ENCODE peak calls at places on chromosomes 11 and 22, in six cellular contexts. One of them, this sample, is unnamed.

GRCh38 chr11:126175261-126175885 is 36.1 kb downstream of the RPUSD4 start:
- DNase-seq in adrenal gland: no peak
- DNase-seq in PC-3: no peak
- DNase-seq in cardiac muscle cell: peak
- DNase-seq in omental fat pad: no peak
- DNase-seq in heart right ventricle: peak
- DNase-seq in this sample: no peak

GRCh38 chr11:61493832-61494231 is 14.7 kb upstream of the LRRC10B start:
- DNase-seq in heart right ventricle: no peak
- DNase-seq in PC-3: no peak
- DNase-seq in adrenal gland: no peak
- DNase-seq in cardiac muscle cell: no peak
- DNase-seq in omental fat pad: no peak
- DNase-seq in this sample: no peak

GRCh38 chr11:6556139-6556949 is 47.1 kb downstream of the RRP8 start:
- DNase-seq in omental fat pad: no peak
- DNase-seq in cardiac muscle cell: no peak
- DNase-seq in PC-3: no peak
- DNase-seq in adrenal gland: no peak
- DNase-seq in heart right ventricle: no peak
- DNase-seq in this sample: no peak

GRCh38 chr11:93537767-93538261 is 5.4 kb downstream of the SMCO4 start:
- DNase-seq in omental fat pad: no peak
- DNase-seq in adrenal gland: peak
- DNase-seq in cardiac muscle cell: peak
- DNase-seq in heart right ventricle: no peak
- DNase-seq in PC-3: peak
- DNase-seq in this sample: no peak

GRCh38 chr22:21712751-21713427 is 22.7 kb downstream of the YPEL1 start:
- DNase-seq in heart right ventricle: peak
- DNase-seq in omental fat pad: no peak
- DNase-seq in adrenal gland: peak
- DNase-seq in cardiac muscle cell: peak
- DNase-seq in PC-3: peak
- DNase-seq in this sample: no peak

GRCh38 chr11:6557761-6558674 is 45.4 kb downstream of the RRP8 start:
- DNase-seq in heart right ventricle: peak
- DNase-seq in omental fat pad: no peak
- DNase-seq in cardiac muscle cell: no peak
- DNase-seq in adrenal gland: no peak
- DNase-seq in PC-3: no peak
- DNase-seq in this sample: peak

GRCh38 chr11:45180888-45181594 is 34.6 kb downstream of the PRDM11 start:
- DNase-seq in cardiac muscle cell: peak
- DNase-seq in PC-3: peak
- DNase-seq in adrenal gland: peak
- DNase-seq in omental fat pad: no peak
- DNase-seq in heart right ventricle: peak
- DNase-seq in this sample: peak

GRCh38 chr11:58968251-58968711 is 29.0 kb downstream of the GLYATL1 start:
- DNase-seq in cardiac muscle cell: no peak
- DNase-seq in adrenal gland: no peak
- DNase-seq in PC-3: no peak
- DNase-seq in heart right ventricle: no peak
- DNase-seq in omental fat pad: no peak
- DNase-seq in this sample: no peak

GRCh38 chr11:4093519-4094347 is 866 bp upstream of the RRM1 start:
- DNase-seq in cardiac muscle cell: no peak
- DNase-seq in heart right ventricle: no peak
- DNase-seq in adrenal gland: no peak
- DNase-seq in omental fat pad: no peak
- DNase-seq in PC-3: no peak
- DNase-seq in this sample: no peak

GRCh38 chr11:20026629-20027545 is 133.4 kb downstream of the DBX1 start:
- DNase-seq in cardiac muscle cell: no peak
- DNase-seq in heart right ventricle: no peak
- DNase-seq in PC-3: peak
- DNase-seq in omental fat pad: no peak
- DNase-seq in adrenal gland: no peak
- DNase-seq in this sample: no peak

GRCh38 chr11:6633422-6634408 is 14.5 kb upstream of the TPP1 start:
- DNase-seq in cardiac muscle cell: peak
- DNase-seq in heart right ventricle: peak
- DNase-seq in omental fat pad: no peak
- DNase-seq in adrenal gland: no peak
- DNase-seq in PC-3: no peak
- DNase-seq in this sample: peak

GRCh38 chr11:36151933-36152580 is 137.2 kb downstream of the COMMD9 start:
- DNase-seq in adrenal gland: no peak
- DNase-seq in cardiac muscle cell: peak
- DNase-seq in PC-3: no peak
- DNase-seq in heart right ventricle: no peak
- DNase-seq in omental fat pad: no peak
- DNase-seq in this sample: no peak

GRCh38 chr11:8699903-8700302 is 17.3 kb downstream of the RPL27A start:
- DNase-seq in PC-3: peak
- DNase-seq in omental fat pad: no peak
- DNase-seq in cardiac muscle cell: peak
- DNase-seq in heart right ventricle: no peak
- DNase-seq in adrenal gland: no peak
- DNase-seq in this sample: no peak

GRCh38 chr11:35549787-35550186 is 24.4 kb upstream of the PAMR1 start:
- DNase-seq in cardiac muscle cell: peak
- DNase-seq in adrenal gland: no peak
- DNase-seq in PC-3: peak
- DNase-seq in omental fat pad: no peak
- DNase-seq in heart right ventricle: no peak
- DNase-seq in this sample: no peak

GRCh38 chr11:128696930-128697329 is 3.1 kb downstream of the FLI1 start:
- DNase-seq in omental fat pad: no peak
- DNase-seq in cardiac muscle cell: no peak
- DNase-seq in adrenal gland: no peak
- DNase-seq in PC-3: no peak
- DNase-seq in heart right ventricle: no peak
- DNase-seq in this sample: no peak

GRCh38 chr11:10325398-10326079 is 20.7 kb downstream of the ADM start:
- DNase-seq in adrenal gland: no peak
- DNase-seq in omental fat pad: no peak
- DNase-seq in cardiac muscle cell: peak
- DNase-seq in PC-3: peak
- DNase-seq in heart right ventricle: no peak
- DNase-seq in this sample: no peak

GRCh38 chr11:35236667-35237003 is 97.7 kb downstream of the CD44 start:
- DNase-seq in cardiac muscle cell: peak
- DNase-seq in adrenal gland: no peak
- DNase-seq in heart right ventricle: no peak
- DNase-seq in omental fat pad: no peak
- DNase-seq in PC-3: no peak
- DNase-seq in this sample: no peak

GRCh38 chr22:20869234-20869633 is 10.4 kb downstream of the SNAP29 start:
- DNase-seq in PC-3: no peak
- DNase-seq in heart right ventricle: no peak
- DNase-seq in omental fat pad: no peak
- DNase-seq in adrenal gland: no peak
- DNase-seq in cardiac muscle cell: no peak
- DNase-seq in this sample: no peak

GRCh38 chr22:46073683-46074504 is 76.4 kb upstream of the PPARA start:
- DNase-seq in cardiac muscle cell: peak
- DNase-seq in PC-3: no peak
- DNase-seq in omental fat pad: no peak
- DNase-seq in adrenal gland: no peak
- DNase-seq in heart right ventricle: peak
- DNase-seq in this sample: peak

GRCh38 chr11:71240865-71241691 is 11.3 kb downstream of the SHANK2 start:
- DNase-seq in cardiac muscle cell: peak
- DNase-seq in PC-3: no peak
- DNase-seq in heart right ventricle: no peak
- DNase-seq in omental fat pad: no peak
- DNase-seq in adrenal gland: no peak
- DNase-seq in this sample: no peak

GRCh38 chr11:5275369-5276110 is 5.8 kb upstream of the HBE1 start:
- DNase-seq in PC-3: no peak
- DNase-seq in heart right ventricle: no peak
- DNase-seq in cardiac muscle cell: peak
- DNase-seq in adrenal gland: no peak
- DNase-seq in omental fat pad: no peak
- DNase-seq in this sample: no peak

GRCh38 chr11:74487875-74488274 is 5.6 kb downstream of the LIPT2 start:
- DNase-seq in PC-3: peak
- DNase-seq in heart right ventricle: no peak
- DNase-seq in cardiac muscle cell: no peak
- DNase-seq in omental fat pad: no peak
- DNase-seq in adrenal gland: no peak
- DNase-seq in this sample: no peak

GRCh38 chr11:316031-316701 is 2.3 kb downstream of the IFITM1 start:
- DNase-seq in heart right ventricle: no peak
- DNase-seq in omental fat pad: no peak
- DNase-seq in adrenal gland: no peak
- DNase-seq in cardiac muscle cell: no peak
- DNase-seq in PC-3: no peak
- DNase-seq in this sample: peak

DNA sequence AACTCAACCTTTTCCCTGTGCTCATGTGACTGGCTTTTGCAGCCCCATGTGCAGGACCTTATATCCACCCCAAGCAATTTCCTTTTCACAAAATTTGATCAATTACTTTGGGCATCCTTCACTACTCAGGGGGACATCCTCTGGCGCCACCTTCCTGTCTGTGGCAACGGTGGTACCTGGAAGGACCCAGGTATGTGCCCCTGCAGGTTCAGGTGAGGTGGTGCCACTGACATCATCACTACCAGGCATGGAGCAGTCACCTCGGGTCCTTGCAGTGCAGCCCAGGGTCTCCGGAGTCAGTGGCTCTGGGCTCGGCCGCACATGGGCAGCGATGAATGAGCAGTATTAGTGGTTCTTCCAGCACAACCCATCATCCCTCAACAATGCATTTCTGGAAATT is 37.7 kb upstream of the B3GAT1 start:
- DNase-seq in heart right ventricle: no peak
- DNase-seq in PC-3: no peak
- DNase-seq in adrenal gland: no peak
- DNase-seq in omental fat pad: no peak
- DNase-seq in cardiac muscle cell: no peak
- DNase-seq in this sample: no peak
- TF ChIP-seq CTCF in heart right ventricle: no peak
- TF ChIP-seq CTCF in PC-3: no peak
- TF ChIP-seq CTCF in adrenal gland: no peak
- TF ChIP-seq CTCF in omental fat pad: no peak
- TF ChIP-seq CTCF in cardiac muscle cell: no peak
- TF ChIP-seq CTCF in this sample: no peak

DNA sequence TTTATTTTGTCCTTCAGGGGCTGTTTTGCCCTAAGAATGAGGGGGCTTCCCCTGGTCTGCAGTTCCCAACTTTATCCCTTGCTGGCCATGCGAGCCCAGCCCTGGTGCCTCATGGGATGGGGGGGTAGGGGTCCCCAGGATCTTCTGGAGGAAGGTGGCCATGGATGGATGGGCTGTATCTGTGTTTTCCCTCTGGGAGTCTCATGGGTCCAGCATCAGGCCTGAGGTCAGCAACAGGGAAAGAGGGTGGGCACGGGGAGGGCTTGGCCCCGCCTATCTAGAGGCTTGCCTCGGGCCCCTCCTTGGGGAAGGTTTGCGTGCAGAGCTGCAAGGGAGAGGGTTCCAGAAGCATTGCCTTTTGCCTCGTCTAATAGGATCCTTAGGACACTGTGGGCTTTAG is 10.8 kb upstream of the ADORA2A start:
- DNase-seq in omental fat pad: no peak
- DNase-seq in adrenal gland: no peak
- DNase-seq in heart right ventricle: no peak
- DNase-seq in PC-3: no peak
- DNase-seq in cardiac muscle cell: no peak
- DNase-seq in this sample: no peak
- TF ChIP-seq CTCF in omental fat pad: no peak
- TF ChIP-seq CTCF in adrenal gland: no peak
- TF ChIP-seq CTCF in heart right ventricle: no peak
- TF ChIP-seq CTCF in PC-3: no peak
- TF ChIP-seq CTCF in cardiac muscle cell: no peak
- TF ChIP-seq CTCF in this sample: no peak

GRCh38 chr11:103877221-103877620 is 159.2 kb upstream of the DDI1 start:
- DNase-seq in adrenal gland: no peak
- DNase-seq in cardiac muscle cell: peak
- DNase-seq in omental fat pad: no peak
- DNase-seq in heart right ventricle: no peak
- DNase-seq in PC-3: peak
- DNase-seq in this sample: no peak
- TF ChIP-seq CTCF in adrenal gland: peak
- TF ChIP-seq CTCF in cardiac muscle cell: no peak
- TF ChIP-seq CTCF in omental fat pad: no peak
- TF ChIP-seq CTCF in heart right ventricle: no peak
- TF ChIP-seq CTCF in PC-3: peak
- TF ChIP-seq CTCF in this sample: no peak

DNA sequence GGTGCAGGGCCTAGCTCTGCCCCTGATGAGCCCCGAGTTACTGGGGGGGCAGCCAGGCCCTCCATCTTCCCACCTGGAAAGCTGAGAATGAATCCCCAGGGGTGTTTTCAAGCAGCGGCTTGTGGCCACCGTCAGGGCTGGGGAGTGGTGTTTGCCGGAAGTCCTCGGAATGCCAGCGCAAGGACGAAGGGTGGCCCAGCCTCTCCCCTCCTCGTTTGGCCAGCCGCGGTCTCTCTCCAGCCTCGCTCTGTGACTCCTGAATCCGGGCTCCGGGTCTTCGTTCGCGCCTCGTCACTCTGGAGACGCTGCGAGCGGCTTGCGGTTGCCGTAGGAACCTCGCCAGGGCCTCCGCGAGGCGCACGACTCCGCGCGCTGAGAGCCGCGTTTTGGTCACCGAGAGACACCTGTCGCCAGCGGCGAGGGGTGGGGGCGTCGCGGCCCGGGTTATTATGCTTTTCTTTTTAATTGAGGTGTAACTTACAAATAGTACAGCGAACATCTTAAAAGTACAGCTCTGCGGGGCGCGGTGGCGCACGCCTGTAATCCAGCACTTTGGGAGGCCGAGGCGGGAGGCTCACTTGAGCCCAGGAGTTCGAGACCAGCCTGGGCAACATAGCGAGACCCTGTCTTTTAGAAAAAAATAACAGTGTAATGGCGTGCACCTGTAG is 6.3 kb upstream of the KDELR3 start:
- DNase-seq in PC-3: peak
- DNase-seq in cardiac muscle cell: peak
- DNase-seq in heart right ventricle: peak
- DNase-seq in adrenal gland: peak
- DNase-seq in omental fat pad: peak
- DNase-seq in this sample: peak
- TF ChIP-seq CTCF in PC-3: no peak
- TF ChIP-seq CTCF in cardiac muscle cell: no peak
- TF ChIP-seq CTCF in heart right ventricle: no peak
- TF ChIP-seq CTCF in adrenal gland: peak
- TF ChIP-seq CTCF in omental fat pad: no peak
- TF ChIP-seq CTCF in this sample: no peak

GRCh38 chr11:68827733-68828132 is 14.0 kb downstream of the CPT1A start:
- DNase-seq in cardiac muscle cell: no peak
- DNase-seq in omental fat pad: no peak
- DNase-seq in heart right ventricle: no peak
- DNase-seq in adrenal gland: no peak
- DNase-seq in PC-3: no peak
- DNase-seq in this sample: no peak
- TF ChIP-seq CTCF in cardiac muscle cell: no peak
- TF ChIP-seq CTCF in omental fat pad: no peak
- TF ChIP-seq CTCF in heart right ventricle: no peak
- TF ChIP-seq CTCF in adrenal gland: no peak
- TF ChIP-seq CTCF in PC-3: peak
- TF ChIP-seq CTCF in this sample: no peak

GRCh38 chr22:42794551-42795510 is 62.2 kb downstream of the ARFGAP3 start:
- DNase-seq in cardiac muscle cell: no peak
- DNase-seq in heart right ventricle: no peak
- DNase-seq in adrenal gland: no peak
- DNase-seq in omental fat pad: no peak
- DNase-seq in PC-3: no peak
- DNase-seq in this sample: no peak
- TF ChIP-seq CTCF in cardiac muscle cell: peak
- TF ChIP-seq CTCF in heart right ventricle: peak
- TF ChIP-seq CTCF in adrenal gland: no peak
- TF ChIP-seq CTCF in omental fat pad: no peak
- TF ChIP-seq CTCF in PC-3: no peak
- TF ChIP-seq CTCF in this sample: no peak